ENCODE peak calls at places on chromosome 6, in seven cellular contexts. P is astrocyte of the spinal cord, W is T-helper 2 cell, J is aorta, D is H9, H is NCI-H1092, T is left ventricle myocardium inferior. Q is an unnamed sample.
A peak's percentile ranks its signal among the peaks of the same experiment; 100 is the strongest.

GRCh38 chr6:73739097-73739496 is 43.1 kb downstream of the CD109 start:
- DNase-seq in P (peak; percentile 80), W (no peak), J (no peak), D (no peak), H (peak; percentile 5), T (no peak), Q (no peak)

GRCh38 chr6:28988536-28989415 is 16.3 kb downstream of the ZNF311 start:
- DNase-seq in P (peak; percentile 61), W (peak; percentile 21), J (peak; percentile 85), D (peak; percentile 95), H (no peak), T (peak; percentile 36), Q (peak; percentile 89)

GRCh38 chr6:38789256-38789655 is 74.1 kb downstream of the DNAH8 start:
- DNase-seq in P (no peak), W (no peak), J (no peak), D (no peak), H (no peak), T (no peak), Q (no peak)

GRCh38 chr6:111477481-111477938 is 5.5 kb downstream of the REV3L start:
- DNase-seq in P (no peak), W (no peak), J (no peak), D (no peak), H (no peak), T (no peak), Q (no peak)

GRCh38 chr6:32152414-32153251 is 894 bp upstream of the PRRT1 start:
- DNase-seq in P (peak; percentile 25), W (no peak), J (peak; percentile 76), D (no peak), H (no peak), T (no peak), Q (no peak)

GRCh38 chr6:129643968-129644367 is 66.0 kb downstream of the ARHGAP18 start:
- DNase-seq in P (no peak), W (no peak), J (no peak), D (no peak), H (no peak), T (no peak), Q (no peak)

GRCh38 chr6:12150812-12151432 is 138.8 kb downstream of the HIVEP1 start:
- DNase-seq in P (no peak), W (no peak), J (no peak), D (peak; percentile 63), H (no peak), T (no peak), Q (peak; percentile 50)

GRCh38 chr6:32972353-32973143 is 4.2 kb downstream of the BRD2 start:
- DNase-seq in P (no peak), W (peak; percentile 29), J (peak; percentile 84), D (no peak), H (no peak), T (no peak), Q (peak; percentile 88)

GRCh38 chr6:42813906-42814444 is 32.1 kb downstream of the BICRAL start:
- DNase-seq in P (no peak), W (no peak), J (no peak), D (no peak), H (no peak), T (no peak), Q (no peak)

GRCh38 chr6:3737831-3738210 is 13.7 kb downstream of the PXDC1 start:
- DNase-seq in P (no peak), W (no peak), J (no peak), D (no peak), H (no peak), T (no peak), Q (no peak)

GRCh38 chr6:100506651-100507050 is 41.9 kb upstream of the SIM1 start:
- DNase-seq in P (peak; percentile 45), W (no peak), J (no peak), D (no peak), H (no peak), T (no peak), Q (no peak)

GRCh38 chr6:121413831-121414368 is 21.5 kb upstream of the GJA1 start:
- DNase-seq in P (no peak), W (no peak), J (no peak), D (no peak), H (no peak), T (no peak), Q (no peak)

GRCh38 chr6:139753198-139753861 is 378.9 kb upstream of the CITED2 start:
- DNase-seq in P (peak; percentile 74), W (no peak), J (no peak), D (no peak), H (no peak), T (no peak), Q (no peak)

GRCh38 chr6:144555078-144555477 is 269.9 kb downstream of the UTRN start:
- DNase-seq in P (no peak), W (no peak), J (no peak), D (no peak), H (no peak), T (no peak), Q (no peak)

GRCh38 chr6:137729866-137730629 is 137.0 kb upstream of the TNFAIP3 start:
- DNase-seq in P (no peak), W (no peak), J (no peak), D (no peak), H (no peak), T (no peak), Q (no peak)

GRCh38 chr6:72622094-72622540 is 253 bp downstream of the KCNQ5 start:
- DNase-seq in P (peak; percentile 43), W (peak; percentile 21), J (peak; percentile 86), D (peak; percentile 69), H (peak; percentile 30), T (no peak), Q (no peak)

GRCh38 chr6:122381494-122382083 is 17.9 kb upstream of the HSF2 start:
- DNase-seq in P (peak; percentile 75), W (no peak), J (no peak), D (peak; percentile 75), H (peak; percentile 6), T (peak; percentile 20), Q (no peak)

GRCh38 chr6:15968519-15968918 is 160.4 kb upstream of the MYLIP start:
- DNase-seq in P (no peak), W (no peak), J (no peak), D (no peak), H (no peak), T (no peak), Q (no peak)

GRCh38 chr6:110877154-110877564 is 2.6 kb downstream of the AMD1 start:
- DNase-seq in P (peak; percentile 7), W (no peak), J (no peak), D (no peak), H (no peak), T (no peak), Q (no peak)

GRCh38 chr6:26196846-26197683 is 109.8 kb downstream of the HFE start:
- DNase-seq in P (peak; percentile 95), W (no peak), J (peak; percentile 84), D (peak; percentile 86), H (peak; percentile 75), T (no peak), Q (peak; percentile 92)

GRCh38 chr6:27375613-27376079 is 12.9 kb upstream of the ZNF391 start:
- DNase-seq in P (peak; percentile 0), W (no peak), J (no peak), D (no peak), H (no peak), T (no peak), Q (no peak)